ENCODE peak calls at places on chromosome 2, in nine cellular contexts. L is neural progenitor cell, E is left ventricle myocardium inferior, U is stomach, Q is endodermal cell, I is heart right ventricle, N is WERI-Rb-1, F is GM06990, B is IMR-90. Y is an unnamed sample.
A peak's percentile ranks its signal among the peaks of the same experiment; 100 is the strongest.

GRCh38 chr2:179332903-179333302 is 68.3 kb upstream of the SESTD1 start:
- DNase-seq in L (no peak), E (no peak), U (no peak), Q (no peak), I (no peak), N (no peak), F (no peak), B (peak; percentile 26), Y (no peak)

GRCh38 chr2:196160101-196160500 is 11.3 kb downstream of the STK17B start:
- DNase-seq in L (peak; percentile 24), E (no peak), U (no peak), Q (no peak), I (peak; percentile 60), N (no peak), F (peak; percentile 79), B (peak; percentile 92), Y (peak; percentile 43)

GRCh38 chr2:200975672-200976071 is 12.2 kb upstream of the ORC2 start:
- DNase-seq in L (no peak), E (no peak), U (no peak), Q (no peak), I (no peak), N (no peak), F (no peak), B (no peak), Y (no peak)

GRCh38 chr2:84924173-84925106 is 19.0 kb downstream of the TMSB10 start:
- DNase-seq in L (peak; percentile 44), E (no peak), U (peak; percentile 33), Q (no peak), I (peak; percentile 85), N (no peak), F (no peak), B (peak; percentile 30), Y (no peak)

GRCh38 chr2:122639176-122639575 is 883.7 kb downstream of the TSN start:
- DNase-seq in L (no peak), E (no peak), U (no peak), Q (no peak), I (no peak), N (no peak), F (no peak), B (no peak), Y (no peak)

GRCh38 chr2:6577960-6578359 is 287.7 kb downstream of the CMPK2 start:
- DNase-seq in L (no peak), E (no peak), U (no peak), Q (no peak), I (no peak), N (no peak), F (no peak), B (no peak), Y (no peak)

GRCh38 chr2:229335877-229336346 is 64.8 kb upstream of the PID1 start:
- DNase-seq in L (no peak), E (no peak), U (no peak), Q (peak; percentile 57), I (peak; percentile 11), N (no peak), F (no peak), B (no peak), Y (no peak)

GRCh38 chr2:162044586-162044985 is 29.4 kb downstream of the DPP4 start:
- DNase-seq in L (no peak), E (no peak), U (no peak), Q (no peak), I (no peak), N (no peak), F (no peak), B (no peak), Y (no peak)

GRCh38 chr2:56053679-56054078 is 130.1 kb upstream of the EFEMP1 start:
- DNase-seq in L (peak; percentile 71), E (no peak), U (no peak), Q (peak; percentile 41), I (no peak), N (no peak), F (no peak), B (no peak), Y (no peak)

GRCh38 chr2:19810637-19811036 is 91.1 kb downstream of the TTC32 start:
- DNase-seq in L (no peak), E (peak; percentile 44), U (no peak), Q (no peak), I (peak; percentile 22), N (no peak), F (no peak), B (peak; percentile 48), Y (peak; percentile 26)

GRCh38 chr2:23803275-23803964 is 123.5 kb downstream of the ATAD2B start:
- DNase-seq in L (no peak), E (no peak), U (no peak), Q (no peak), I (no peak), N (no peak), F (no peak), B (peak; percentile 79), Y (no peak)

GRCh38 chr2:186709529-186710455 is 15.9 kb downstream of the FAM171B start:
- DNase-seq in L (no peak), E (no peak), U (no peak), Q (no peak), I (no peak), N (no peak), F (no peak), B (no peak), Y (no peak)

GRCh38 chr2:46812381-46813024 is 103.1 kb downstream of the MCFD2 start:
- DNase-seq in L (peak; percentile 48), E (peak; percentile 73), U (no peak), Q (peak; percentile 41), I (peak; percentile 78), N (peak; percentile 43), F (no peak), B (peak; percentile 96), Y (peak; percentile 55)

GRCh38 chr2:254231-254630 is 9.6 kb downstream of the SH3YL1 start:
- DNase-seq in L (no peak), E (no peak), U (no peak), Q (no peak), I (no peak), N (no peak), F (no peak), B (no peak), Y (no peak)

GRCh38 chr2:44295636-44296359 is 20.5 kb downstream of the SLC3A1 start:
- DNase-seq in L (peak; percentile 28), E (no peak), U (no peak), Q (peak; percentile 72), I (no peak), N (no peak), F (no peak), B (no peak), Y (no peak)

GRCh38 chr2:33209976-33210375 is 263.2 kb downstream of the LTBP1 start:
- DNase-seq in L (no peak), E (no peak), U (no peak), Q (no peak), I (no peak), N (no peak), F (no peak), B (peak; percentile 55), Y (no peak)

GRCh38 chr2:74327205-74327604 is 16.0 kb downstream of the SLC4A5 start:
- DNase-seq in L (peak; percentile 56), E (no peak), U (no peak), Q (no peak), I (no peak), N (peak; percentile 65), F (no peak), B (no peak), Y (no peak)

GRCh38 chr2:135635212-135635835 is 104.0 kb downstream of the R3HDM1 start:
- DNase-seq in L (no peak), E (no peak), U (no peak), Q (no peak), I (no peak), N (no peak), F (no peak), B (no peak), Y (no peak)
- H3K36me3 ChIP-seq in L (peaks cover 13% of the 10 kb centered on the region), E (peaks cover 51% of the 10 kb centered on the region), U (peaks cover 52% of the 10 kb centered on the region), Q (peaks cover 47% of the 10 kb centered on the region), I (peaks cover 5% of the 10 kb centered on the region), N (peaks cover 20% of the 10 kb centered on the region), F (no peaks in the 10 kb centered on the region), B (peaks cover 11% of the 10 kb centered on the region), Y (peaks cover 16% of the 10 kb centered on the region)

DNA sequence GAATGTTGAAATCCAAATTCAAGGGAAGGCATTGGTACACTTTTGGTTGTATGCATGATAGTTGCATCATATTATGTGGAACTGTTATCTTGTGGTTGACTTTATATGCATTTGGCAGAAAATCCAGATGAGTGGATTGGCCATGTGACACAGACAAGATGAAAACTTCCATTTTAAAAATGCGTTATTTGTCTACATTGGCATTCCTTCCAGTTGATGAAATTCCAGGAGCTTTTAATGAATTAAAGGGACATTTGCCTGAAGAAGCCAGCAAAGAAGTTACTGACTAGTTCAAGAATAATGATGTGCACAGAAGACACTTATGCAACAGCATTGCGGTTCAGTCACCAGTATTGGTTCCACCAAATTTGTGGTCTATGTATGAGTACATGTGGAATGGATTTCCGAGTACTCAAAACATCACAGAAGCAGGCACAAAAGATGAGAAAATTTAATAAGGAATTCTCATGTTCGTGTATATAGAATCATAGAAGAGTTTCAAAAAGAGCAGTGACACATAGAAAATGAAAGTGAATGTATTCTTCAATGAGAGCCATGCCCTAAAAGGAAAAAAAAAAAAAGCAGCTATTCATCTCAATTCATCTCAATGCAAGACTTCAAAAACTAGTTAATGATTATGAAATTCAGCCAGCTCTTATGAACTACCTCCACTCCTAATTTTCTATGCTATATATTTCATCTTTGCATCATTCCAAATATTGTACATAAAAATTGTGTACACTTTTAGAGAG is 232.1 kb downstream of the RBM43 start:
- DNase-seq in L (no peak), E (no peak), U (no peak), Q (no peak), I (no peak), N (no peak), F (no peak), B (peak; percentile 91), Y (no peak)
- H3K4me3 ChIP-seq in L (no peak overlapping the region), E (no peak overlapping the region), U (no peak overlapping the region), Q (no peak overlapping the region), I (no peak overlapping the region), N (no peak overlapping the region), F (no peak overlapping the region), B (peak overlapping the region; percentile 9), Y (no peak overlapping the region)

DNA sequence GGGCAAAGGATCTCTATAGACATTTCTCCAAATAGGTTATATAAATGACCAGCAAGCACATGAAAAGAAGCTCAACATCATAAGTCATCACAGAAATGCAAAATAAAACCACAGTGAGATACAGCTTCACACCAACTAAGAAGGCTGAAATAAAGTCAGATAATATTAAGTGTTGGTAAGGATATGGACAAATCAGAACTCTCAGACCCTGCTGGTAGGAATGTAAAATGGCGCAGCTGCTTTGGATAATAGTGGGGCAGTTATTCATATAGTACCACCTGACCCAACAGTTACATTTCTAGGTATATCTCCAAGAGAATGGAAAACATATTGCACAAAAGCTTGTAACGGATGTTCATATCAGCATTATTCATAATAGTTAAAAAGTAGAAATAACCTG is 14.0 kb downstream of the EPB41L5 start:
- DNase-seq in L (no peak), E (no peak), U (no peak), Q (no peak), I (no peak), N (no peak), F (no peak), B (no peak), Y (no peak)
- TF ChIP-seq CTCF in L (peak; percentile 31), E (no peak), U (no peak), Q (peak; percentile 69), I (no peak), N (no peak), F (no peak), B (peak; percentile 5), Y (no peak)

DNA sequence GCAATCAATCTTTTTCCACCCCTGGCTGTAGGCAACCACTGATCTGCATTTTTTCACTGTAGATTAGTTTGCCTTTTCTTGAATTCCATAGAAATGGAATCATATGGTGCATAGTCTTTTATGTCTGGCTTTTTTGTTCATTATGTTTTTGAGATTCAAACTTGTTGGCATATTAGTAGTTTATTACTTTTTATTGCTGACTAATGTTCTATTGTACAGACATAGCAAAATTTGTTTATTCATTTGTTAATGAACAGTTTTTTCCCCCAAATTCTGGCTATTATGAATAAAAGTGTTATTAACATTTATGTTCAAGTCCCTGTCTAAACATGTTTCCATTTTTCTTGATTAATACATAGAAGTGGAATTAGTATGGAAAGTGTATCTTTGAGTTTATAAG is 21.4 kb upstream of the WDSUB1 start:
- DNase-seq in L (no peak), E (no peak), U (no peak), Q (no peak), I (no peak), N (no peak), F (no peak), B (no peak), Y (no peak)
- H3K36me3 ChIP-seq in L (no peaks in the 10 kb centered on the region), E (no peaks in the 10 kb centered on the region), U (no peaks in the 10 kb centered on the region), Q (no peaks in the 10 kb centered on the region), I (no peaks in the 10 kb centered on the region), N (no peaks in the 10 kb centered on the region), F (no peaks in the 10 kb centered on the region), B (no peaks in the 10 kb centered on the region), Y (no peaks in the 10 kb centered on the region)